ENCODE peak calls at places on chromosomes 13 and 19, in six cellular contexts. N is sigmoid colon, S is transverse colon, O is GM23248, P is body of pancreas, W is neural progenitor cell. K is an unnamed sample.

GRCh38 chr13:85657942-85658341 is 141.3 kb downstream of the SLITRK6 start:
- DNase-seq in O (no peak), S (no peak), P (no peak), W (no peak), N (no peak), K (no peak)

GRCh38 chr13:105599477-105600037 is 935.9 kb downstream of the EFNB2 start:
- DNase-seq in W (no peak), N (no peak), P (no peak), S (no peak), O (no peak), K (no peak)

GRCh38 chr13:31909889-31910551 is 121.6 kb upstream of the FRY start:
- DNase-seq in S (peak; percentile 46), O (peak; percentile 81), N (no peak), W (peak; percentile 75), P (peak; percentile 68), K (peak; percentile 49)

GRCh38 chr13:30364133-30364532 is 56.8 kb upstream of the KATNAL1 start:
- DNase-seq in W (no peak), N (no peak), S (no peak), P (no peak), O (peak; percentile 23), K (no peak)

GRCh38 chr19:16626796-16627193 is 1.2 kb downstream of the MED26 start:
- DNase-seq in W (peak; percentile 21), N (no peak), S (no peak), P (no peak), O (peak; percentile 43), K (no peak)

GRCh38 chr19:45780448-45781281 is 1.6 kb downstream of the DMPK start:
- DNase-seq in N (peak; percentile 71), O (no peak), W (no peak), P (peak; percentile 50), S (no peak), K (no peak)

GRCh38 chr13:59906413-59907027 is 257.2 kb downstream of the DIAPH3 start:
- DNase-seq in O (peak; percentile 67), P (no peak), S (no peak), N (no peak), W (peak; percentile 33), K (no peak)

GRCh38 chr19:16025108-16026101 is 50.9 kb upstream of the TPM4 start:
- DNase-seq in S (peak; percentile 39), N (peak; percentile 55), P (peak; percentile 40), W (peak; percentile 36), O (peak; percentile 92), K (peak; percentile 64)

GRCh38 chr13:109157275-109157674 is 527.9 kb downstream of the MYO16 start:
- DNase-seq in S (no peak), N (no peak), P (no peak), W (peak; percentile 21), O (no peak), K (no peak)

GRCh38 chr19:50663280-50663790 is 14.1 kb downstream of the C19orf81 start:
- DNase-seq in P (no peak), N (no peak), O (peak; percentile 40), W (no peak), S (no peak), K (no peak)

GRCh38 chr13:30805132-30805537 is 69.8 kb downstream of the ALOX5AP start:
- DNase-seq in O (no peak), N (peak; percentile 19), W (no peak), P (no peak), S (no peak), K (peak; percentile 45)

GRCh38 chr19:18013621-18014111 is 5.7 kb downstream of the ARRDC2 start:
- DNase-seq in N (no peak), P (peak; percentile 57), S (no peak), W (peak; percentile 39), O (no peak), K (no peak)

GRCh38 chr13:78680611-78681010 is 21.7 kb upstream of the OBI1 start:
- DNase-seq in O (no peak), S (no peak), W (no peak), N (no peak), P (no peak), K (no peak)

GRCh38 chr19:38644719-38645118 is 2.7 kb upstream of the ACTN4 start:
- DNase-seq in W (no peak), O (no peak), N (no peak), P (no peak), S (peak; percentile 61), K (no peak)

GRCh38 chr19:30340724-30341595 is 31.2 kb upstream of the ZNF536 start:
- DNase-seq in S (no peak), P (no peak), O (peak; percentile 4), N (no peak), W (no peak), K (no peak)

GRCh38 chr19:6577410-6578125 is 13.4 kb downstream of the CD70 start:
- DNase-seq in W (no peak), O (no peak), P (no peak), N (no peak), S (peak; percentile 25), K (no peak)

GRCh38 chr19:12711187-12711586 is 12.5 kb downstream of the TNPO2 start:
- DNase-seq in P (no peak), W (no peak), O (no peak), N (no peak), S (no peak), K (no peak)

GRCh38 chr19:30563691-30564090 is 191.5 kb downstream of the ZNF536 start:
- DNase-seq in W (no peak), O (no peak), S (no peak), N (no peak), P (no peak), K (no peak)

GRCh38 chr13:30766957-30767603 is 31.7 kb downstream of the ALOX5AP start:
- DNase-seq in W (no peak), O (no peak), P (no peak), S (no peak), N (no peak), K (no peak)

GRCh38 chr13:88376762-88377388 is 705.7 kb downstream of the SLITRK5 start:
- DNase-seq in W (no peak), N (no peak), O (no peak), S (no peak), P (no peak), K (no peak)

GRCh38 chr13:41008349-41008980 is 10.7 kb downstream of the ELF1 start:
- DNase-seq in S (no peak), W (no peak), P (no peak), N (no peak), O (peak; percentile 89), K (no peak)

GRCh38 chr13:99227331-99227900 is 26.8 kb downstream of the UBAC2 start:
- DNase-seq in W (no peak), O (no peak), N (no peak), P (no peak), S (no peak), K (no peak)

GRCh38 chr13:99225078-99225477 is 24.4 kb downstream of the UBAC2 start:
- DNase-seq in P (no peak), N (no peak), O (no peak), W (no peak), S (no peak), K (no peak)

GRCh38 chr13:99226493-99226892 is 25.8 kb downstream of the UBAC2 start:
- DNase-seq in O (no peak), P (no peak), S (no peak), W (no peak), N (no peak), K (no peak)

GRCh38 chr13:99221567-99222239 is 21.0 kb downstream of the UBAC2 start:
- DNase-seq in P (no peak), W (no peak), S (no peak), O (no peak), N (no peak), K (no peak)

GRCh38 chr13:99224019-99224418 is 23.4 kb downstream of the UBAC2 start:
- DNase-seq in S (no peak), N (no peak), O (no peak), W (peak; percentile 51), P (no peak), K (no peak)
- H3K4me1 ChIP-seq in S (peaks cover 57% of the 10 kb centered on the region), N (peaks cover 30% of the 10 kb centered on the region), O (peaks cover 17% of the 10 kb centered on the region), W (peaks cover 18% of the 10 kb centered on the region), P (peaks cover 9% of the 10 kb centered on the region), K (peaks cover 3% of the 10 kb centered on the region)

DNA sequence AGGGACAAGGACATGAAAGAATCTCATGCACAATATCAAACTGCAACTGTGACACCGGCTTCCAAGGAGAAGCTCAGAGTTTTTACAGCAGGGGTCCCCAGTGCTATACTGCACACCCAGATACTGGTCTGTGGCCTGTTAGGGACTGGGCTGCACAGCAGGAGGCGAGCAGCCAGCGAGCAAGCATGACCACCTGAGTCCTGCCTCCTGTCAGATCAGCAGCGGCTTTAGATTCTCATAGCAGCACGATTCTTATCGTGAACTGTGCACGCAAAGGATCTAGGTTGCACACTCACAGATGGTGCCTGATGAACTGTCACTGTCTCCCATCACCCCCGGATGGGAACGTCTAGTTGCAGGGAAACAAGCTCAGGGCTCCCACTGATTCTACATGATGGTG is 13.1 kb upstream of the CD22 start:
- DNase-seq in W (no peak), S (no peak), P (no peak), O (no peak), N (no peak), K (no peak)
- H3K4me3 ChIP-seq in W (no peak overlapping the region), S (no peak overlapping the region), P (no peak overlapping the region), O (no peak overlapping the region), N (no peak overlapping the region), K (no peak overlapping the region)

GRCh38 chr13:74046461-74046860 is 87.7 kb downstream of the KLF12 start:
- DNase-seq in W (no peak), S (no peak), N (no peak), O (peak; percentile 54), P (no peak), K (no peak)

GRCh38 chr13:74047925-74048324 is 86.3 kb downstream of the KLF12 start:
- DNase-seq in W (peak; percentile 13), O (peak; percentile 24), N (no peak), P (no peak), S (peak; percentile 44), K (no peak)

GRCh38 chr13:74039667-74040066 is 94.5 kb downstream of the KLF12 start:
- DNase-seq in S (no peak), N (no peak), O (no peak), P (no peak), W (no peak), K (no peak)

GRCh38 chr13:74040200-74040599 is 94.0 kb downstream of the KLF12 start:
- DNase-seq in O (peak; percentile 38), N (no peak), W (peak; percentile 89), S (peak; percentile 41), P (peak; percentile 27), K (peak; percentile 59)

DNA sequence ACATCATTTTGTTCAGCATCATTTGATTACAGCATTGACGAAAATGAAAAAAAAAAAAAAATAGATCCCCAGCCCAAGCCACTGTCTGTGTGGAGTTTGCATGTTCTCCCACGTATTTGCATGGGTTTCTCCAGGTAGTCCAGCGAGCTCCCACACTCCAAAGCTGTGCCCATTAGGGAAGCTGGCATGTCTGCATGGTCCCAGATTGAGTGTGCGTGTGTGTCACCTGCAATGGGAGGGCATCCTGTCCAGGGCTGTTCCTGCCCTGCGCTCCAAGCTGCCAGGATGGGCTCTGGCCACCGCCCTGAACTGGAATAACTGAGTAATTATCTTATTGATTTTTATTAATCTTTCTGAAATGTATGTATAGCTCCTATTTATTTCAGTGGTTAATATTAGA is 88.6 kb downstream of the KLF12 start:
- DNase-seq in N (no peak), O (no peak), W (no peak), S (no peak), P (no peak), K (no peak)
- H3K4me1 ChIP-seq in N (peaks cover 22% of the 10 kb centered on the region), O (peaks cover 23% of the 10 kb centered on the region), W (peaks cover 24% of the 10 kb centered on the region), S (peaks cover 23% of the 10 kb centered on the region), P (no peaks in the 10 kb centered on the region), K (peaks cover 5% of the 10 kb centered on the region)

DNA sequence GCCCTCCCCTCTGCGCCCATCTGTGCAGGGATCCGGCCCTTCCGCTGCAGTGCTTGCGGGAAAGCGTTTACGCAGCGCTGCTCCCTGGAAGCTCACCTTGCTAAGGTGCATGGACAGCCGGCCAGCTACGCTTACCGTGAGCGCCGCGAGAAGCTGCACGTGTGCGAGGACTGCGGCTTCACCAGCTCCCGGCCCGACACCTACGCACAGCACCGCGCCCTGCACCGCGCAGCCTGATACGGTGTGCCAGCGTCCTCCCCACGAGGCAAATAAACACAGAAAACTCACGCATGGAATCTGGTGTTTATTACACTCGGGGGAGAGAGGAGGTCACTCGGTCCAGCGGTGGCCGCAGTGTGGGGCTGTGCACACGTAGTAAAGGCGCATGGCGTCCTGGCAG is 1.2 kb downstream of the POLR2I start:
- DNase-seq in O (no peak), N (no peak), W (no peak), P (no peak), S (no peak), K (no peak)
- H3K4me3 ChIP-seq in O (peak overlapping the region; percentile 84), N (peak overlapping the region; percentile 74), W (peak overlapping the region; percentile 85), P (no peak overlapping the region), S (no peak overlapping the region), K (no peak overlapping the region)